ENCODE peak calls at places on chromosomes 11 and 22, in six cellular contexts. N is GM13977; D is activated naive CD8-positive, alpha-beta T cell treated with anti-CD3 and anti-CD28 coated beads for 36 hours; Q is KG1; H is osteoblast; V is effector memory CD4-positive, alpha-beta T cell. B is an unnamed sample.

GRCh38 chr22:19878461-19879247 is 24.0 kb upstream of the GNB1L start:
- DNase-seq in N (no peak), D (no peak), Q (no peak), H (peak), V (no peak), B (no peak)

GRCh38 chr11:126446581-126446980 is 91.1 kb downstream of the ST3GAL4 start:
- DNase-seq in N (no peak), D (no peak), Q (no peak), H (no peak), V (no peak), B (no peak)

GRCh38 chr11:8794677-8795103 is 112.1 kb downstream of the RPL27A start:
- DNase-seq in N (no peak), D (no peak), Q (no peak), H (no peak), V (no peak), B (no peak)

GRCh38 chr11:72297828-72298227 is 53.9 kb upstream of the PHOX2A start:
- DNase-seq in N (no peak), D (no peak), Q (no peak), H (no peak), V (no peak), B (no peak)

GRCh38 chr11:120180571-120181445 is 30.0 kb upstream of the OAF start:
- DNase-seq in N (no peak), D (no peak), Q (no peak), H (no peak), V (no peak), B (no peak)

GRCh38 chr11:114892381-114893197 is 214.3 kb downstream of the NXPE2 start:
- DNase-seq in N (peak), D (no peak), Q (no peak), H (no peak), V (no peak), B (no peak)

GRCh38 chr11:104873252-104873651 is 25.0 kb downstream of the CASP12 start:
- DNase-seq in N (no peak), D (no peak), Q (no peak), H (no peak), V (no peak), B (no peak)

GRCh38 chr11:76166314-76166713 is 40.0 kb downstream of the WNT11 start:
- DNase-seq in N (peak), D (peak), Q (no peak), H (peak), V (no peak), B (no peak)

GRCh38 chr11:18987454-18988231 is 48.4 kb upstream of the MRGPRX1 start:
- DNase-seq in N (no peak), D (no peak), Q (no peak), H (peak), V (no peak), B (no peak)

GRCh38 chr11:69361048-69361447 is 67.1 kb downstream of the MYEOV start:
- DNase-seq in N (no peak), D (no peak), Q (no peak), H (no peak), V (no peak), B (no peak)